ENCODE peak calls at places on chromosomes 12 and 14, in four cellular contexts. R is psoas muscle, L is mammary epithelial cell, T is fibroblast of lung. U is an unnamed sample. For H3K36me3, the result is how much of the 10 kb centered on the place peaks cover.

GRCh38 chr14:94941311-94941710 is 171.4 kb upstream of the GSC start:
- DNase-seq in T (no peak), L (no peak), R (no peak), U (no peak)

GRCh38 chr12:118136559-118137003 is 657 bp downstream of the PEBP1 start:
- DNase-seq in T (peak), R (peak), L (peak), U (no peak)

GRCh38 chr12:116590561-116590960 is 31.4 kb downstream of the MAP1LC3B2 start:
- DNase-seq in T (no peak), L (peak), R (no peak), U (no peak)

GRCh38 chr12:15268927-15269552 is 47.8 kb upstream of the RERG start:
- DNase-seq in R (no peak), L (peak), T (peak), U (peak)

GRCh38 chr12:117875652-117876491 is 92.9 kb downstream of the KSR2 start:
- DNase-seq in R (no peak), T (peak), L (no peak), U (peak)

GRCh38 chr14:64364907-64365306 is 23.2 kb upstream of the MTHFD1 start:
- DNase-seq in R (no peak), L (peak), T (peak), U (peak)

GRCh38 chr12:51871126-51871525 is 16.8 kb upstream of the ANKRD33 start:
- DNase-seq in T (no peak), L (no peak), R (peak), U (no peak)

GRCh38 chr12:120940799-120941198 is 36.6 kb upstream of the SPPL3 start:
- DNase-seq in L (no peak), R (peak), T (peak), U (no peak)

GRCh38 chr14:106491851-106492250 is 965.5 kb downstream of the TMEM121 start:
- DNase-seq in R (no peak), T (no peak), L (no peak), U (no peak)

GRCh38 chr12:31259136-31259881 is 66.6 kb downstream of the SINHCAF start:
- DNase-seq in T (no peak), L (no peak), R (no peak), U (no peak)

GRCh38 chr12:80925237-80925636 is 12.5 kb downstream of the LIN7A start:
- DNase-seq in R (no peak), T (no peak), L (no peak), U (peak)

GRCh38 chr12:34022079-34022830 is at the start of gene ALG10:
- DNase-seq in T (peak), L (peak), R (peak), U (peak)

GRCh38 chr12:32505546-32505945 is 106.2 kb downstream of the FGD4 start:
- DNase-seq in R (no peak), L (no peak), T (no peak), U (no peak)

GRCh38 chr14:51605575-51605974 is 46.1 kb upstream of the FRMD6 start:
- DNase-seq in L (no peak), T (no peak), R (no peak), U (no peak)

GRCh38 chr12:43805149-43805856 is 814 bp downstream of the TWF1 start:
- DNase-seq in T (peak), L (peak), R (no peak), U (peak)

DNA sequence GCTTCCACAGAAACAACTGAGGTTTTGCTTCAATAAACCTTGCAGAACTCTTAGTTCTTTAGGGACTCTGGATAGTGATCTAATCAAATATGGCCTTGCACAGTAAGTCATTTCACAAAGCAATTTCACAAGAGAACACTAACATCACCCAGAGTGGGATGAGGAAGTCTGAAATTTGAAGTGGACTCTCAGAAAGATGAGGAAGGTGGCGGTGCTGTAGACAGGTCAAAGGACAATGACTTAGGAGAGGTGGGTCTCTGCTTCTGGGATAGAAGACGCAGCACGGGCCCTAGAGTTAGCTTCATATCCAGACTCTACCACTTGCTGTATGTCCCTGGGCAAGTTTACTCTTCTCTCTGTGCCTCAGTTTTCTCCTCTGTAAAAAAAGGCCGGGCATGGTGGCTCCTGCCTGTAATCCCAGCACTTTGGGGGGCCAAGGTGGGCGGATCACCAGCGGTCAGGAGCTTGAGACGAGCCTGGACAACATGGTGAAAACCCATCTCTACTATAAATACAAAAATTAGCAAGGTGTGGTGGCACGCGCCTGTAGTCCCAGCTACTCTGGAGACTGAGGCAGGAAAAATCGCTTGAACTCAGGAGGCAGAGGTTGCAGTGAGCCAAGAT is 18.9 kb downstream of the FOS start:
- DNase-seq in R (no peak), T (no peak), L (no peak), U (no peak)
- TF ChIP-seq CTCF in R (no peak), T (no peak), L (no peak), U (no peak)

DNA sequence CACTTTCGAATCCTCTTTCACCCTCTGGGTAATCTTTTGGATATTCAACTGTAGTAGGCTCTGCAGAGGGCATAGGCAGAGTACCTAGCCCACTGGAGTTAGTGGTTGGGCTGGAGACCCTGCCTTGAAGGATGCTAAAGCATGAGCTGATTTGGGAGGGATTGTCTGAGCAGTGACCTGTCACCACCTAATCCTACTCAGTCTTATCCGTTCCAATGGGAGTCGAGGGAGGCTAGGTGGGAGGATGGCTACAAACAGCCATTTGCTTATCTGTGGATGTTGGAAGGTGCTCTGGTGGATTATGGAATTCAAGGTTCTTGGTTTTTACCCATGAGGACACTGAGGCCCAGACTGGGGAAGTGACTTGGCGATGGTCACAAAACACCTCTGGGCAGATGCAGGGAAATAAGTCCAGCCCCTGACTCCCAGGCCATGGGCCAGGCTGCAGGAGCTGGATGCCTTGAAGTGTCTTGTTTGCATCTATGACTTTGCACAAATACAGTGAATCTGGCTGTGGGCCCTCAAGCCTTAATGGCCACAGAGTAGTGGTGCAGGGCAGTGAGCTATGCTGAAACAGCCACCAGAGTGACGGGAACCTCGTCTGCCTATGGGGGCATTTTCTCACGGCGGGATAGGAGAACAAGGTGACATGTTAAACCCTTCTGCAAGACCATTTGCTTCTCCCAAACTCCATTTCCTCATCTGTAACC is 3.7 kb downstream of the KMT5A start:
- DNase-seq in R (no peak), T (no peak), L (no peak), U (peak)
- H3K27ac ChIP-seq in R (peak), T (peak), L (no peak), U (peak)

GRCh38 chr12:106679576-106679975 is 94.9 kb upstream of the RIC8B start:
- DNase-seq in T (no peak), R (no peak), L (no peak), U (no peak)

GRCh38 chr12:106680280-106680679 is 94.2 kb upstream of the RIC8B start:
- DNase-seq in L (no peak), R (no peak), T (no peak), U (no peak)

GRCh38 chr12:106682594-106683234 is 91.8 kb upstream of the RIC8B start:
- DNase-seq in L (peak), R (no peak), T (peak), U (no peak)

GRCh38 chr12:106684497-106684896 is 90.0 kb upstream of the RIC8B start:
- DNase-seq in T (no peak), L (no peak), R (no peak), U (no peak)

GRCh38 chr12:106681210-106681609 is 93.3 kb upstream of the RIC8B start:
- DNase-seq in R (no peak), T (no peak), L (no peak), U (no peak)
- H3K36me3 ChIP-seq in R (under half), T (under half), L (under half), U (under half)

GRCh38 chr14:38012056-38012455 is 195.6 kb upstream of the SSTR1 start:
- DNase-seq in R (no peak), L (no peak), T (no peak), U (no peak)

GRCh38 chr14:38016497-38016896 is 191.2 kb upstream of the SSTR1 start:
- DNase-seq in R (no peak), T (no peak), L (no peak), U (no peak)
- TF ChIP-seq CTCF in R (no peak), T (peak), L (no peak), U (no peak)